ENCODE peak calls at places on chromosome 17, in four cellular contexts. X, R, K and I are unnamed samples.
A peak's percentile ranks its signal among the peaks of the same experiment; 100 is the strongest.

GRCh38 chr17:82267575-82268379 is 5.7 kb downstream of the CSNK1D start:
- DNase-seq in X (no peak), R (no peak), K (no peak), I (no peak)

GRCh38 chr17:78939615-78940014 is 14.4 kb upstream of the TIMP2 start:
- DNase-seq in K (no peak), X (no peak), R (no peak), I (no peak)

GRCh38 chr17:36919407-36919968 is 17.8 kb upstream of the LHX1 start:
- DNase-seq in R (no peak), X (peak; percentile 41), K (no peak), I (no peak)

GRCh38 chr17:77498056-77498785 is 357.5 kb downstream of the SEC14L1 start:
- DNase-seq in R (no peak), X (peak; percentile 35), K (no peak), I (no peak)

GRCh38 chr17:70205386-70205785 is 36.1 kb downstream of the KCNJ2 start:
- DNase-seq in K (no peak), R (peak; percentile 15), X (no peak), I (peak; percentile 3)

GRCh38 chr17:49240619-49241018 is 10.0 kb upstream of the PHOSPHO1 start:
- DNase-seq in K (no peak), X (no peak), R (no peak), I (no peak)

GRCh38 chr17:34133350-34133749 is 121.7 kb upstream of the CCL2 start:
- DNase-seq in X (peak; percentile 43), K (no peak), R (no peak), I (no peak)

GRCh38 chr17:74532115-74532514 is 840 bp upstream of the CD300LB start:
- DNase-seq in K (no peak), X (peak; percentile 79), R (peak; percentile 34), I (peak; percentile 28)

GRCh38 chr17:7380321-7380720 is 568 bp upstream of the TNK1 start:
- DNase-seq in X (peak; percentile 75), K (no peak), R (no peak), I (no peak)

GRCh38 chr17:15220785-15221184 is 44.3 kb downstream of the PMP22 start:
- DNase-seq in X (no peak), K (no peak), R (no peak), I (no peak)

GRCh38 chr17:4583796-4584124 is 569 bp upstream of the SMTNL2 start:
- DNase-seq in K (peak; percentile 31), X (peak; percentile 86), R (no peak), I (no peak)

GRCh38 chr17:75654176-75654575 is 12.8 kb downstream of the RECQL5 start:
- DNase-seq in K (no peak), X (no peak), R (no peak), I (no peak)

GRCh38 chr17:16915752-16916556 is 56.0 kb downstream of the TNFRSF13B start:
- DNase-seq in X (peak; percentile 96), K (peak; percentile 70), R (peak; percentile 84), I (peak; percentile 84)

GRCh38 chr17:10482252-10482651 is 12.9 kb upstream of the MYH4 start:
- DNase-seq in X (no peak), K (no peak), R (no peak), I (no peak)

GRCh38 chr17:44400226-44400847 is 10.9 kb upstream of the ITGA2B start:
- DNase-seq in R (peak; percentile 13), K (peak; percentile 12), X (no peak), I (peak; percentile 37)

GRCh38 chr17:4719146-4719545 is 8.7 kb downstream of the ARRB2 start:
- DNase-seq in R (no peak), K (no peak), X (no peak), I (no peak)

GRCh38 chr17:73719588-73720071 is 75.4 kb upstream of the SDK2 start:
- DNase-seq in R (no peak), K (no peak), X (peak; percentile 61), I (no peak)

GRCh38 chr17:80023261-80024205 is 12.1 kb downstream of the TBC1D16 start:
- DNase-seq in X (no peak), R (no peak), K (no peak), I (no peak)

GRCh38 chr17:58323420-58324408 is 4.9 kb downstream of the TSPOAP1 start:
- DNase-seq in X (no peak), K (no peak), R (no peak), I (no peak)

GRCh38 chr17:70434536-70435490 is 265.5 kb downstream of the KCNJ2 start:
- DNase-seq in K (no peak), R (no peak), X (no peak), I (no peak)

GRCh38 chr17:73335591-73336503 is 24.0 kb upstream of the CDC42EP4 start:
- DNase-seq in K (no peak), X (no peak), R (no peak), I (no peak)

GRCh38 chr17:42744283-42744805 is 496 bp downstream of the EZH1 start:
- DNase-seq in R (peak; percentile 75), K (peak; percentile 21), X (no peak), I (peak; percentile 78)

GRCh38 chr17:82257473-82257872 is 16.0 kb downstream of the CSNK1D start:
- DNase-seq in X (peak; percentile 90), R (no peak), K (no peak), I (no peak)

GRCh38 chr17:68972119-68972704 is 17.0 kb upstream of the ABCA8 start:
- DNase-seq in R (peak; percentile 30), K (peak; percentile 15), X (no peak), I (peak; percentile 18)

GRCh38 chr17:44831270-44831770 is 1.2 kb upstream of the GJC1 start:
- DNase-seq in R (no peak), X (peak; percentile 74), K (no peak), I (no peak)

GRCh38 chr17:32849879-32850278 is 27.0 kb downstream of the MYO1D start:
- DNase-seq in K (no peak), R (no peak), X (no peak), I (no peak)

GRCh38 chr17:8572767-8573166 is 57.8 kb downstream of the MYH10 start:
- DNase-seq in R (no peak), X (no peak), K (no peak), I (no peak)
- TF ChIP-seq CTCF in R (peak; percentile 31), X (peak; percentile 45), K (peak; percentile 31), I (peak; percentile 21)

DNA sequence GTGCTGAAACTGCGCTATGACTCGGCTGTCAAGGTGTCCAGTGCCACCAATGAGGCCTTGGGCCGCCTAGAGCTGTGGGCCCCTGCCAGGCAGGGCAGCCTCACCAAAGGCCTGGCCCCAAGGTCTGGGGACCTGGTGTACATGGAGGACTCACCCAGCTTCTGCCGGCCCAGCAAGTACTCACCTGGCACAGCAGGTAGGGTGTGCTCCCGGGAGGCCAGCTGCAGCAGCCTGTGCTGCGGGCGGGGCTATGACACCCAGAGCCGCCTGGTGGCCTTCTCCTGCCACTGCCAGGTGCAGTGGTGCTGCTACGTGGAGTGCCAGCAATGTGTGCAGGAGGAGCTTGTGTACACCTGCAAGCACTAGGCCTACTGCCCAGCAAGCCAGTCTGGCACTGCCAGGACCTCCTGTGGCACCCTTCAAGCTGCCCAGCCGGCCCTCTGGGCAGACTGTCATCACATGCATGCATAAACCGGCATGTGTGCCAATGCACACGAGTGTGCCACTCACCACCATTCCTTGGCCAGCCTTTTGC is 25.0 kb downstream of the WNT9B start:
- DNase-seq in K (peak; percentile 61), X (peak; percentile 91), R (peak; percentile 76), I (peak; percentile 48)
- TF ChIP-seq CTCF in K (peak; percentile 88), X (peak; percentile 81), R (peak; percentile 75), I (peak; percentile 66)

GRCh38 chr17:20155258-20156195 is 146.4 kb downstream of the SPECC1 start:
- DNase-seq in K (peak; percentile 87), R (peak; percentile 99), X (peak; percentile 100), I (peak; percentile 99)
- TF ChIP-seq CTCF in K (no peak), R (no peak), X (no peak), I (no peak)

GRCh38 chr17:2421315-2422147 is 20.7 kb upstream of the MNT start:
- DNase-seq in K (no peak), X (peak; percentile 76), R (no peak), I (no peak)
- TF ChIP-seq CTCF in K (peak; percentile 18), X (peak; percentile 64), R (no peak), I (no peak)

DNA sequence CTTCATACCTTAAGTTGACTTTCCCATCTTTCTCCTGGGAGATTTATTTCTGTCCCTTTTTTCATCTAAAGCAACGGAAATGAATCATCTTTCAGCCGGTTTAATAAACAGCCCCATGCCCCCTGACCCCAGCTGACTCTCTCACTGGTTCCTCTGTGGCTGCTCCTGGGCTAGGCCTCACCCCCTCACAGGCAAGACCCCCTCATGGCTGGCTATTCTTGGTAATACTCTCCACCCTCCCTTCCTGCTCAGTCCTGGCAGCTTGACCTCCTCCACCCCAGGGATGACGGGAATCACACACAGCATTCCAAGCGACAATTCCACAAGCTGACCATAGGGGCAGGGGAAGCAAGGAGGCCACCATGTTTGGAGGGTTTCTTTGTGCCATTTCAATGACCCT is 1.5 kb upstream of the ADAP2 start:
- DNase-seq in X (peak; percentile 85), K (no peak), R (no peak), I (no peak)
- TF ChIP-seq CTCF in X (peak; percentile 61), K (peak; percentile 34), R (no peak), I (no peak)

GRCh38 chr17:27332485-27333409 is 38.8 kb downstream of the WSB1 start:
- DNase-seq in X (peak; percentile 100), R (peak; percentile 92), K (peak; percentile 97), I (peak; percentile 95)
- TF ChIP-seq CTCF in X (peak; percentile 94), R (peak; percentile 73), K (peak; percentile 73), I (peak; percentile 73)

DNA sequence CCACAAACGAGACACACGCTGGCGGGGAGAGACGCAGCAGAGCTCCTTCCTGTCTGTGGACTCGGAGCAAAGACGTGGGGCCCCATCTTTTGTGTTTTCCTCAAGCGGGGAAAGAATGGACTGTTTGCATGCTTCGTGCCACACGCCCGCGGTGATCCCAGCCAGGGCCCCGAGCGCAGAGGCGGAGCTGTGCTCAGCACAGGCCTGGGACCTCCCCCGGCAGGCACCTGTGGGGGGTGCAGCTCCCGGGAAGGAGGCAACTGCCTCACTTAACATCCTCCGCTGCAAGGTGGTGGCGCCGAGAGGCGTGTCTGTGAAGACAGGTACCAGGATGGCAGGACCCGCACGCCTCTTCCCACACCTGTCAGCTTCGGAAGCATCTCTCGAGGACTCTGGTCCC is 19.2 kb downstream of the TRARG1 start:
- DNase-seq in K (no peak), R (no peak), X (peak; percentile 92), I (no peak)
- TF ChIP-seq CTCF in K (no peak), R (no peak), X (no peak), I (no peak)

DNA sequence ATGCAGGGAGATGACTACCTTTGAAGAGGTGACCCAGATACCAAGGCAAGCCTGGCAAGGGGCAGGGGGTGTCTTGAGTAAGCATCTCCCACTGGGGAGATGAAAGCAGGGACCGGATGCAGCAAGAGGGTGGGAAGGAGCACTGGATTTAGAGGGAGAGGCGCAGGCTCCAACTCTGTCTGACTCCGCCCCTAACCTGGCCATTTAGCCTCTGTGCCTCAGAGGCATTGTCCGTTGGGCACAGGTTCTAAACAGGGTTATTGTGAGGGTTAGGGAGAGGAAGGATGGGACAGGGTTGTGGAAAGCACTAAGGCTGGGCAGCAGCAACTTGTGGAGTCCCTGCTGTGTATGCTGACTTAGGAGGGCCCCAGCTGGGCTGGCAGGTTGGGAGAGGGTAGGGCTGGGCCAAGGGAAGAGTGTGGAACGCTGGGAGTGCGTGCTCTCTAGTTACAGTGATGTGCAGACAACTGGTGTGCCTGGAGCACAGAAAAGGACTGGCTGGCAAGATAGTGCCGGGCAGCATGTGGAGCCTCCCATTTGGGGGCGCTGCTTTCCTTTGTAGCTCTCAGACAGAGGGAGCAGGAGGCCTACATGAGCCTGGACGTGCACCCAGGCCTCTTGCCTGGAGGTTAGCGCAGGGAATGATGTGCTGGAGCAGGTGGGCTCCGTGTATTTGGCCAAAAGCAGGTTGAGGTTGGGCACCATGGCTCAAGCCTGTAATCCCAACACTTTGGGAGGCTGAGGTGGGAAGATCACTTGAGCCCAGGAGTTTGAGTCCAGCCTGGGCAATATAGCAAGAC is 26.2 kb downstream of the TBX2 start:
- DNase-seq in K (peak; percentile 63), R (no peak), X (peak; percentile 90), I (no peak)
- TF ChIP-seq CTCF in K (peak; percentile 58), R (no peak), X (peak; percentile 68), I (no peak)